ENCODE peak calls at places on chromosomes 7 and 10, in nine cellular contexts. N, U, G, E, F, T, V, H and O are unnamed samples.

GRCh38 chr7:114530074-114530611 is 115.5 kb downstream of the FOXP2 start:
- DNase-seq in N (no peak), U (no peak), G (no peak), E (no peak), F (peak), T (peak), V (no peak), H (no peak), O (peak)

GRCh38 chr10:121378402-121378801 is 219.8 kb downstream of the FGFR2 start:
- DNase-seq in N (no peak), U (no peak), G (no peak), E (no peak), F (no peak), T (no peak), V (no peak), H (no peak), O (no peak)

GRCh38 chr7:36278069-36278766 is 111.4 kb upstream of the ANLN start:
- DNase-seq in N (no peak), U (no peak), G (no peak), E (no peak), F (no peak), T (no peak), V (no peak), H (no peak), O (no peak)

GRCh38 chr10:28393956-28394568 is 91.2 kb upstream of the MPP7 start:
- DNase-seq in N (peak), U (peak), G (peak), E (no peak), F (peak), T (peak), V (peak), H (peak), O (peak)

GRCh38 chr7:51346136-51346535 is 29.5 kb upstream of the COBL start:
- DNase-seq in N (no peak), U (no peak), G (no peak), E (no peak), F (no peak), T (no peak), V (no peak), H (no peak), O (no peak)

GRCh38 chr10:15313844-15314243 is 57.2 kb downstream of the FAM171A1 start:
- DNase-seq in N (peak), U (no peak), G (peak), E (no peak), F (no peak), T (peak), V (no peak), H (peak), O (peak)

GRCh38 chr10:95530021-95530420 is 31.1 kb downstream of the SORBS1 start:
- DNase-seq in N (no peak), U (no peak), G (no peak), E (no peak), F (no peak), T (no peak), V (no peak), H (no peak), O (no peak)

GRCh38 chr10:128520191-128520815 is 394.1 kb upstream of the MKI67 start:
- DNase-seq in N (no peak), U (no peak), G (no peak), E (no peak), F (no peak), T (no peak), V (no peak), H (no peak), O (no peak)

GRCh38 chr7:107958764-107959526 is 44.0 kb downstream of the LAMB1 start:
- DNase-seq in N (no peak), U (no peak), G (no peak), E (peak), F (peak), T (peak), V (no peak), H (no peak), O (peak)

GRCh38 chr7:34759477-34760125 is 101.6 kb downstream of the NPSR1 start:
- DNase-seq in N (no peak), U (no peak), G (peak), E (no peak), F (peak), T (peak), V (peak), H (no peak), O (peak)

GRCh38 chr10:13724484-13724883 is 137.7 kb downstream of the PRPF18 start:
- DNase-seq in N (no peak), U (no peak), G (no peak), E (no peak), F (no peak), T (peak), V (no peak), H (no peak), O (no peak)

GRCh38 chr7:497946-498655 is 21.5 kb downstream of the PDGFA start:
- DNase-seq in N (no peak), U (no peak), G (no peak), E (no peak), F (no peak), T (no peak), V (no peak), H (no peak), O (no peak)

DNA sequence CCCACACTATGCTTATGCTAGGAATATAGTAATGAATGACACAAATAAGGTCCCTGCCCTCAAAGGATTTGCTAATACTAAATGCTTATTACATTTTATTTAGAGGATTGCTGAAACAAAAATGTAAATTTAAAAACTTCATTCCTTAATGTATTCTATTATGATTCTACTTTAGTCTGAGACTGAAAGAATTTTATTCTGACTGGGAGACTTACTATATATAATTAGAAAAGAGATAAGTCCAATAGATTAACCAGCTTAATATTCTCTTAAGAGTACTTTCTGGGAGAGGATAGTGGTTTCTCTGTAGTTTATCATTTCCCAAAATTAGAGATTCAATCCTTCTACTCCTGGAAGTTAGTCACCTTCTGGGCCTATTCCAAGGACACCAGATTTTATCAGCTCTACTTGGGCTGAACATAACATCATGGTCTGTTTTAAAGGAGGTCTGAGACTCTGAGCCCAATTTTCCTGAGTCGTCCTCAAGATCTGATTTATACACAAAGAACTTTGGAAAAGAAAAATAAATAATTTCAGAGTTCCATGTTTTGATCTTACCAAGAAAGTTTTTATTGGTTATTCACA is 41.1 kb downstream of the ASZ1 start:
- DNase-seq in N (no peak), U (no peak), G (no peak), E (no peak), F (no peak), T (no peak), V (no peak), H (no peak), O (no peak)
- TF ChIP-seq CTCF in N (no peak), U (no peak), G (no peak), E (no peak), F (no peak), T (no peak), V (peak), H (no peak), O (no peak)

DNA sequence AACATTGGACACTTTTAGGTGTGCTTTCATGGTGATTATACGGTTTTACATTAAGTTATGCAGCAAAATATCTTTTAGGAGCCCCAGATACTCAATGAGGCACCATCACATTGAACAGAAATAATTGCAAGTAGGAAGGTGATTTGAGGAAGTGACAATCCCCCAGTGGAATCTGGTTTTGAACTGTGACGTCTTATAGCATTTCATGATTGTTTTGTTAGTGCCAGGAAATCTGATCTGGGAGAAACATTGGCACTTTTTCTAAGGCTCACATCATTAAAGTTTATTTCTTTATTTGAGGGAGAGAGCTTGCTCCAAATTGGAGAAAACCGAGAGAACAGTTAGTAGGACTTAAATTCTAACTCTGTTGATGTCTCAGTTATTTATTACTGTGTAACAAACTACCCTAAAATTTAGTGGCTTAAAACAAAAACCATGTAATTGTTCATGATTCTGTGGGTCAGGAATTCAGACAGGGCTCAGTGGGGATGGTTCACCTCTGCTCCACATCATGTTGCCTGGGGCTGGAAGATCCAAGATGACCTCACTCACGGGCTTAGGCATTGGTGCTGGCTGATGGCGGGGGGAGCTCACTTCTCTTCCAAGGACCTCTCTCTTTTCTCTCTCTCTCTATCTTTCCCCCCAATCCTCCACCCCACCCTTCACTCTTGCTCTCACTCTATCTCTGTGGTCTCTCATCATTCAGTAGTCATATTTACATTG is 78.2 kb upstream of the STEAP1B start:
- DNase-seq in N (no peak), U (no peak), G (peak), E (no peak), F (peak), T (peak), V (no peak), H (no peak), O (peak)
- TF ChIP-seq CTCF in N (no peak), U (no peak), G (no peak), E (no peak), F (no peak), T (no peak), V (no peak), H (no peak), O (no peak)

DNA sequence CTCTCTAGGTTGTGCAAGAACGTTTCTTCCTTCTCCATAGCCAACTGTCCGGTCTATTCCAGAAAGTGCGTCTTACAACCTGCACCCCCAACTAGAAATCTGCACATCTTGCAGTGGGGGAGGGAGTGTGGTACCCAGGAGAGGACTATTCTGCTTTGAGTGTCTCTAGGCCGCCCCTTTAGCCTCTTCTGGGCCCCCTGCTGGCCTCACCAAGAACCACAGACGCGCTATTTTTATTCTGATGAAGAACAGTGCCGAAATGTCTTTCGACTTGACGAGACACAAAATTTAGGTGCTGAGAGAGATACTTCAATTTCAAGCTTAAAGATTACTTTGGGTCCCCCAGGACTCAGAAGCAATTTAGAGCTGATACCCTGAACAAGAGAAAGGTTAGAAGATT is 1.0 kb downstream of the CNPY1 start:
- DNase-seq in N (no peak), U (no peak), G (no peak), E (no peak), F (no peak), T (no peak), V (no peak), H (no peak), O (no peak)
- TF ChIP-seq CTCF in N (no peak), U (no peak), G (no peak), E (no peak), F (no peak), T (peak), V (peak), H (no peak), O (no peak)

GRCh38 chr10:71212249-71213126 is at the start of gene UNC5B:
- DNase-seq in N (peak), U (peak), G (peak), E (peak), F (peak), T (peak), V (peak), H (peak), O (peak)
- TF ChIP-seq CTCF in N (peak), U (no peak), G (peak), E (peak), F (no peak), T (peak), V (peak), H (peak), O (peak)

GRCh38 chr10:92640110-92640509 is 47.2 kb downstream of the KIF11 start:
- DNase-seq in N (no peak), U (no peak), G (peak), E (no peak), F (peak), T (peak), V (no peak), H (no peak), O (peak)
- TF ChIP-seq CTCF in N (no peak), U (no peak), G (no peak), E (no peak), F (no peak), T (peak), V (peak), H (no peak), O (no peak)

GRCh38 chr10:93756128-93756517 is 1.6 kb upstream of the LGI1 start:
- DNase-seq in N (no peak), U (no peak), G (no peak), E (no peak), F (no peak), T (no peak), V (no peak), H (no peak), O (no peak)

GRCh38 chr10:93758911-93759410 is 1.2 kb downstream of the LGI1 start:
- DNase-seq in N (no peak), U (no peak), G (no peak), E (no peak), F (no peak), T (no peak), V (no peak), H (no peak), O (no peak)

GRCh38 chr10:93758510-93758885 is 762 bp downstream of the LGI1 start:
- DNase-seq in N (no peak), U (no peak), G (no peak), E (no peak), F (no peak), T (no peak), V (no peak), H (no peak), O (no peak)

GRCh38 chr10:93757136-93757535 is 600 bp upstream of the LGI1 start:
- DNase-seq in N (no peak), U (no peak), G (no peak), E (no peak), F (no peak), T (peak), V (no peak), H (peak), O (no peak)

GRCh38 chr10:93757766-93758509 is at the start of gene LGI1:
- DNase-seq in N (no peak), U (no peak), G (no peak), E (no peak), F (no peak), T (peak), V (no peak), H (peak), O (peak)
- TF ChIP-seq CTCF in N (no peak), U (no peak), G (no peak), E (no peak), F (no peak), T (no peak), V (no peak), H (no peak), O (no peak)

GRCh38 chr7:16071246-16071857 is 350.0 kb downstream of the CRPPA start:
- DNase-seq in N (no peak), U (no peak), G (peak), E (no peak), F (peak), T (peak), V (peak), H (no peak), O (peak)
- TF ChIP-seq CTCF in N (peak), U (peak), G (peak), E (peak), F (peak), T (peak), V (peak), H (peak), O (peak)

GRCh38 chr7:47477191-47478016 is 104.5 kb downstream of the TNS3 start:
- DNase-seq in N (no peak), U (no peak), G (no peak), E (no peak), F (no peak), T (no peak), V (no peak), H (no peak), O (no peak)
- TF ChIP-seq CTCF in N (no peak), U (no peak), G (no peak), E (no peak), F (no peak), T (no peak), V (no peak), H (no peak), O (no peak)

GRCh38 chr10:47299989-47300931 is at the start of gene GDF10:
- DNase-seq in N (no peak), U (no peak), G (no peak), E (no peak), F (no peak), T (peak), V (peak), H (no peak), O (no peak)
- TF ChIP-seq CTCF in N (no peak), U (no peak), G (no peak), E (no peak), F (peak), T (no peak), V (peak), H (no peak), O (no peak)